ENCODE peak calls at places on chromosome 18, in four cellular contexts. F, C, X and G are unnamed samples.

GRCh38 chr18:10454800-10455550 is 540 bp downstream of the APCDD1 start:
- DNase-seq in F (no peak), C (peak; percentile 5), X (peak; percentile 54), G (peak; percentile 17)

GRCh38 chr18:59516356-59517155 is 157.5 kb upstream of the LMAN1 start:
- DNase-seq in F (no peak), C (peak; percentile 31), X (no peak), G (no peak)

GRCh38 chr18:48764452-48764851 is 186.3 kb downstream of the SMAD7 start:
- DNase-seq in F (no peak), C (no peak), X (no peak), G (peak; percentile 14)

GRCh38 chr18:45860971-45861370 is 35.5 kb downstream of the SIGLEC15 start:
- DNase-seq in F (no peak), C (no peak), X (no peak), G (no peak)

GRCh38 chr18:49023281-49023937 is 72.6 kb upstream of the SMAD7 start:
- DNase-seq in F (no peak), C (no peak), X (no peak), G (no peak)

GRCh38 chr18:73408434-73408833 is 540.6 kb upstream of the NETO1 start:
- DNase-seq in F (no peak), C (no peak), X (peak; percentile 12), G (no peak)

GRCh38 chr18:64791211-64791610 is 642.3 kb upstream of the LINC00305 start:
- DNase-seq in F (no peak), C (no peak), X (no peak), G (no peak)

GRCh38 chr18:11149441-11150270 is at the start of gene PIEZO2:
- DNase-seq in F (peak; percentile 43), C (peak; percentile 47), X (peak; percentile 84), G (no peak)

GRCh38 chr18:54151376-54151775 is 73.1 kb downstream of the MBD2 start:
- DNase-seq in F (no peak), C (no peak), X (no peak), G (no peak)

GRCh38 chr18:70500748-70501147 is 211.9 kb downstream of the SOCS6 start:
- DNase-seq in F (no peak), C (no peak), X (no peak), G (no peak)

GRCh38 chr18:63823516-63824219 is 48.5 kb downstream of the SERPINB7 start:
- DNase-seq in F (no peak), C (no peak), X (peak; percentile 45), G (peak; percentile 83)

GRCh38 chr18:24274822-24275221 is 122.8 kb downstream of the OSBPL1A start:
- DNase-seq in F (no peak), C (no peak), X (no peak), G (peak; percentile 22)

GRCh38 chr18:36780748-36781147 is 48.1 kb downstream of the TPGS2 start:
- DNase-seq in F (no peak), C (no peak), X (no peak), G (no peak)

GRCh38 chr18:74146756-74147155 is 878 bp downstream of the FBXO15 start:
- DNase-seq in F (no peak), C (no peak), X (no peak), G (no peak)

GRCh38 chr18:12308386-12309100 is 502 bp downstream of the TUBB6 start:
- DNase-seq in F (no peak), C (peak; percentile 43), X (peak; percentile 67), G (peak; percentile 86)
- TF ChIP-seq MAX in F (no peak), C (peak; percentile 73), X (peak; percentile 24), G (peak; percentile 23)

DNA sequence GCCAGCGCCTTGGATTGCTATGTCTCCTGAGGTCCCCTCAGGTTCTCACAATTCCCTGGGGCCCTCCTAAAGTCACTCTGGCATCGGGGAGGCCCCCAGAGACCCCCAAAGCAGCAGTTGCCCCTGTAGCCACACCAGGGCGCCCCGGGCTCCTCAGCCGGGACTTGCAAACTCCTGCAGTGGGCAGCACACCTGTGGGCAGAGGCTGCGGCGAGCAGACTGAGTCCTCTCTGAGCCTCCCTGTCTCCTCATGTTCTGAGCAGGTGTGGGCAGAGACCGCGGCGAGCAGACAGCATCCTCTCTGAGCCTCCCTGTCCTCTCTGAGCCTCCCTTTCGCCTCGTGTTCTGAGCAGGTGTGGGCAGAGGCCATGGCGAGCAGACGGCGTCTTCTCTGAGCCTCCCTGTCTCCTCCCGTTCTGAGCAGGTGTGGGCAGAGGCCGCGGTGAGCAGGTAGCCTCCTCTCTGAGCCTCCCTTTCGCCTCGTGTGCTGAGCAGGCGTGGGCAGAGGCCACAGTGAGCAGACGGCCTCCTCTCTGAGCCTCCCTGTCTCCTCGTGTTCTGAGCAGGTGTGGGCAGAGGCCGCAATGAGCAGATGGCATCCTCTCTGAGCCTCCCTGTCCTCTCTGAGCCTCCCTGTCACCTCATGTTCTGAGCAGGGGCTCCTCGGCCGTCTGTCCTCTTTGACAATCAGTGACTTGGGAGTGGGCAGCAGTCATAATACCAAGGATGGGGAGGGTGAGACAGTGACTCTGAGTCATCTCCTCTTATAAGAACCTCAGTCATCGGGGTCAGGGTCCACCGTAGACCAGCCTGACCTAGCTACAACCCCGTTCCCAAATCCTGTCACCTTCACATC is 395.2 kb upstream of the SALL3 start:
- DNase-seq in F (no peak), C (no peak), X (no peak), G (no peak)
- TF ChIP-seq MAX in F (no peak), C (no peak), X (no peak), G (no peak)

GRCh38 chr18:12315481-12315880 is 7.4 kb downstream of the TUBB6 start:
- DNase-seq in F (no peak), C (no peak), X (no peak), G (no peak)

GRCh38 chr18:12312936-12313335 is 4.9 kb downstream of the TUBB6 start:
- DNase-seq in F (no peak), C (no peak), X (no peak), G (no peak)

GRCh38 chr18:12313530-12314245 is 5.6 kb downstream of the TUBB6 start:
- DNase-seq in F (no peak), C (no peak), X (no peak), G (no peak)

GRCh38 chr18:12315911-12316310 is 7.9 kb downstream of the TUBB6 start:
- DNase-seq in F (no peak), C (no peak), X (no peak), G (no peak)

DNA sequence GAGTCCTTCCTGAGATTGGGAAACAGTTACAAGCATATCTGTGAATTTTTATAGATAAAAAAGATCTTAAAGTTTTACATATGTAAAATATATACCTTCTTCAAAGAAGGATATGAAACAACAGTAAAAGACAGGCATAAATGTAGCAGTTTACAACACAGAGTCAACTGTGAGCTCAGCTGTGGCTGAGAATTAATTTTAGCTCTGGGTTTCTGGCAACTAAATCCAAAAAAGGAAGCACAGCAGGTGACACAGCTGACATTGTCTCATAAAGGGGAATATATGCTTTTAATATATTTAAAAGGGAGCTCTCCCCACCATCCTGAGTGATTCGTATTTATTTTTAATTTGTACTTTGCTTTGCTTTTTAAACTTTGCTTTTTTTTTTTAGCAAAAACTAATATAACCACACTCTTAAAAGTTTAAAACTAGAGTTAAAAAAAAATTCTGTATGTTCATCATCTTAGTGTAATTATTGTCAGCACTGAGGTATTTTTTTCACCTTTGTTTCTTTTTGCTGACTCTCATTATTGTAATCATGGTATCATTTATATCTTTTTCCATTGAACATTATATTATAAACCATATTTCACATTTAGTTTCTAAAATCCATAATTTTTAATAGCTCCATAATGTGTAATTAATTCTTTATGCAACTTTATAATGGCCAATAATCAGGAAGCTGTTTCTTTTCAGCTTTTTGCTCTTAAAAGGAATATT is 6.7 kb downstream of the TUBB6 start:
- DNase-seq in F (no peak), C (no peak), X (no peak), G (no peak)
- TF ChIP-seq MAX in F (no peak), C (no peak), X (no peak), G (no peak)

GRCh38 chr18:57670046-57670445 is 48.4 kb upstream of the NARS1 start:
- DNase-seq in F (no peak), C (no peak), X (no peak), G (no peak)
- TF ChIP-seq MAX in F (no peak), C (no peak), X (no peak), G (no peak)

DNA sequence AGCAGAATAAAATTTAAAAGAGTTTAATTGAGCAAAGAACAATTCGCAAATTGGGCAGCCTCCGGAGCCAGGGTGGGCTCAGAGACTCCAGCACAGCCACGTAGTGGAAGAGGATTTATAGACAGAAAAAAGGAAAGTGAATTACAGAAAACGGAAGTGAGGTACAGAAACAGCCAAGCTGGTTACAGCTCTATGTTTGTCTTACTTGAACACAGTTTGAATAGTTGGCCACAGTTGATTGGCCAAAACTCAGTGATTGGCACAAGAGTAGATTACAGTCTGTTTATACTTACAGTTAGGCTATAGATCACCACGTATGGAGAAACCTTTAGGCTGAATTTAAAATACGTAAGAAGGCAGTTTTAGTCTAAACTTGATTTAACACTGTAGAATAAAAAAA is 78.8 kb upstream of the NEDD4L start:
- DNase-seq in F (no peak), C (no peak), X (no peak), G (no peak)
- TF ChIP-seq MAX in F (no peak), C (no peak), X (no peak), G (no peak)